ENCODE peak calls at places on chromosome 5, in nine cellular contexts. F, I, U, B, Z, L, W, Y and J are unnamed samples.

GRCh38 chr5:33563983-33564908 is 123.5 kb downstream of the TARS1 start:
- DNase-seq in Y (no peak), U (no peak), B (no peak), L (no peak), Z (no peak), W (no peak), I (no peak), F (no peak), J (no peak)

GRCh38 chr5:139707445-139708003 is 59.4 kb downstream of the CXXC5 start:
- DNase-seq in F (no peak), Z (no peak), U (no peak), L (no peak), W (no peak), B (no peak), I (no peak), Y (peak), J (no peak)

GRCh38 chr5:174947548-174947947 is 223.2 kb downstream of the MSX2 start:
- DNase-seq in W (no peak), Y (no peak), I (no peak), U (no peak), L (no peak), F (no peak), Z (no peak), B (no peak), J (no peak)

GRCh38 chr5:8577792-8578191 is 708.8 kb downstream of the MTRR start:
- DNase-seq in Y (no peak), Z (no peak), W (no peak), U (no peak), F (no peak), B (no peak), I (no peak), L (no peak), J (no peak)

GRCh38 chr5:14447958-14448881 is 133.4 kb upstream of the OTULINL start:
- DNase-seq in W (peak), Y (no peak), F (no peak), Z (no peak), U (no peak), I (no peak), L (peak), B (no peak), J (no peak)

GRCh38 chr5:34858798-34859197 is 19.8 kb downstream of the TTC23L start:
- DNase-seq in L (no peak), F (no peak), I (no peak), U (no peak), W (no peak), Y (no peak), Z (no peak), B (no peak), J (no peak)

GRCh38 chr5:58259685-58260152 is 200.2 kb downstream of the PLK2 start:
- DNase-seq in L (no peak), Y (peak), U (no peak), B (no peak), W (no peak), F (no peak), I (peak), Z (no peak), J (no peak)

GRCh38 chr5:160155017-160155725 is 35.9 kb upstream of the PWWP2A start:
- DNase-seq in I (no peak), U (no peak), L (no peak), W (peak), B (no peak), Z (no peak), Y (no peak), F (no peak), J (no peak)

GRCh38 chr5:132777209-132778069 is at the start of gene SEPTIN8:
- DNase-seq in L (peak), B (no peak), W (peak), Z (no peak), U (peak), F (no peak), Y (no peak), I (no peak), J (peak)

GRCh38 chr5:10192309-10192708 is 57.4 kb downstream of the ATPSCKMT start:
- DNase-seq in L (no peak), U (no peak), W (no peak), F (no peak), Y (no peak), B (no peak), Z (no peak), I (no peak), J (no peak)

GRCh38 chr5:157372472-157372822 is 87.6 kb upstream of the NIPAL4 start:
- DNase-seq in Z (no peak), Y (no peak), W (no peak), I (no peak), F (no peak), B (no peak), U (no peak), L (no peak), J (no peak)

GRCh38 chr5:124909734-124910133 is 163.3 kb upstream of the ZNF608 start:
- DNase-seq in I (no peak), U (no peak), F (no peak), Y (no peak), Z (no peak), W (no peak), B (no peak), L (no peak), J (no peak)

GRCh38 chr5:16626696-16627264 is 10.0 kb upstream of the RETREG1 start:
- DNase-seq in I (no peak), Y (no peak), Z (no peak), W (no peak), F (no peak), U (no peak), B (no peak), L (no peak), J (no peak)

GRCh38 chr5:32223972-32224608 is 50.0 kb upstream of the GOLPH3 start:
- DNase-seq in U (no peak), F (peak), Y (peak), W (no peak), L (no peak), I (peak), Z (no peak), B (no peak), J (no peak)

GRCh38 chr5:87327998-87328397 is 60.3 kb downstream of the RASA1 start:
- DNase-seq in W (no peak), B (no peak), L (no peak), I (no peak), F (no peak), Y (no peak), Z (no peak), U (no peak), J (no peak)

GRCh38 chr5:173878224-173878967 is 9.8 kb upstream of the CPEB4 start:
- DNase-seq in I (no peak), U (no peak), L (peak), Z (no peak), F (no peak), Y (peak), W (no peak), B (no peak), J (no peak)

GRCh38 chr5:26282190-26282589 is 756.2 kb downstream of the CDH9 start:
- DNase-seq in F (no peak), Z (no peak), W (no peak), U (no peak), B (no peak), Y (no peak), L (no peak), I (no peak), J (no peak)

GRCh38 chr5:64518784-64519183 is 13.0 kb downstream of the RGS7BP start:
- DNase-seq in Y (no peak), Z (no peak), F (no peak), B (no peak), U (no peak), W (no peak), I (no peak), L (no peak), J (no peak)

GRCh38 chr5:16480821-16481538 is 15.4 kb upstream of the ZNF622 start:
- DNase-seq in I (no peak), U (no peak), W (no peak), B (no peak), Z (no peak), L (no peak), F (no peak), Y (no peak), J (no peak)

GRCh38 chr5:62457071-62457470 is 44.5 kb downstream of the IPO11 start:
- DNase-seq in B (no peak), U (no peak), Z (no peak), L (no peak), I (no peak), F (no peak), W (no peak), Y (no peak), J (no peak)

GRCh38 chr5:133202066-133202665 is 150.4 kb downstream of the HSPA4 start:
- DNase-seq in U (no peak), W (no peak), L (no peak), B (no peak), Y (no peak), I (no peak), Z (no peak), F (no peak), J (no peak)

GRCh38 chr5:96968074-96968473 is 32.2 kb downstream of the LNPEP start:
- DNase-seq in L (no peak), B (no peak), W (no peak), U (no peak), I (no peak), Y (peak), F (no peak), Z (no peak), J (no peak)

GRCh38 chr5:64939772-64940510 is 171.2 kb downstream of the CWC27 start:
- DNase-seq in W (peak), U (no peak), B (no peak), Z (no peak), L (peak), I (no peak), Y (peak), F (peak), J (no peak)

GRCh38 chr5:103744159-103744558 is 181.6 kb upstream of the NUDT12 start:
- DNase-seq in F (no peak), Z (no peak), U (no peak), L (no peak), W (no peak), I (no peak), Y (no peak), B (no peak), J (no peak)

GRCh38 chr5:123117989-123118388 is 28.9 kb downstream of the PRDM6 start:
- DNase-seq in W (no peak), L (no peak), Y (no peak), U (no peak), F (no peak), Z (no peak), I (no peak), B (no peak), J (no peak)

GRCh38 chr5:131966551-131966950 is 21.1 kb upstream of the MEIKIN start:
- DNase-seq in F (no peak), W (no peak), Z (no peak), Y (no peak), B (no peak), U (no peak), I (no peak), L (no peak), J (no peak)

GRCh38 chr5:66652818-66653217 is 56.6 kb downstream of the MAST4 start:
- DNase-seq in U (no peak), W (no peak), I (no peak), B (no peak), F (no peak), Z (no peak), L (no peak), Y (no peak), J (no peak)

GRCh38 chr5:54463696-54464095 is 8.2 kb downstream of the HSPB3 start:
- DNase-seq in L (no peak), I (no peak), Y (no peak), U (no peak), W (no peak), B (no peak), Z (no peak), F (no peak), J (no peak)

GRCh38 chr5:54458221-54458620 is 2.7 kb downstream of the HSPB3 start:
- DNase-seq in I (no peak), F (no peak), Y (no peak), B (no peak), Z (no peak), L (no peak), W (no peak), U (no peak), J (no peak)

GRCh38 chr5:54457094-54457531 is 1.6 kb downstream of the HSPB3 start:
- DNase-seq in Z (no peak), Y (peak), F (no peak), L (peak), I (no peak), W (no peak), B (no peak), U (no peak), J (no peak)

GRCh38 chr5:54462281-54462680 is 6.8 kb downstream of the HSPB3 start:
- DNase-seq in B (no peak), W (no peak), Z (no peak), U (no peak), L (no peak), Y (no peak), I (no peak), F (no peak), J (no peak)

GRCh38 chr5:54460181-54460919 is 4.9 kb downstream of the HSPB3 start:
- DNase-seq in Y (no peak), F (no peak), L (no peak), B (no peak), U (no peak), W (no peak), I (no peak), Z (no peak), J (no peak)
- H3K27ac ChIP-seq in Y (no peak), F (peak), L (peak), B (no peak), U (no peak), W (no peak), I (no peak), Z (no peak), J (no peak)

GRCh38 chr5:115979628-115980041 is 17.4 kb downstream of the LVRN start:
- DNase-seq in Z (no peak), B (no peak), U (no peak), F (no peak), L (no peak), I (no peak), W (no peak), Y (no peak), J (no peak)

GRCh38 chr5:115977096-115977495 is 14.8 kb downstream of the LVRN start:
- DNase-seq in U (no peak), Z (no peak), Y (no peak), L (no peak), I (no peak), B (no peak), W (no peak), F (no peak), J (no peak)

GRCh38 chr5:115978779-115979178 is 16.5 kb downstream of the LVRN start:
- DNase-seq in L (no peak), W (no peak), U (no peak), I (no peak), Y (no peak), F (no peak), Z (no peak), B (no peak), J (no peak)

GRCh38 chr5:115979203-115979602 is 16.9 kb downstream of the LVRN start:
- DNase-seq in W (no peak), L (no peak), Y (no peak), U (no peak), I (no peak), Z (no peak), B (no peak), F (no peak), J (no peak)

GRCh38 chr5:115977988-115978387 is 15.7 kb downstream of the LVRN start:
- DNase-seq in Z (no peak), B (no peak), Y (no peak), U (no peak), F (no peak), W (no peak), I (no peak), L (no peak), J (no peak)
- H3K27ac ChIP-seq in Z (no peak), B (peak), Y (no peak), U (no peak), F (no peak), W (no peak), I (no peak), L (peak), J (no peak)

DNA sequence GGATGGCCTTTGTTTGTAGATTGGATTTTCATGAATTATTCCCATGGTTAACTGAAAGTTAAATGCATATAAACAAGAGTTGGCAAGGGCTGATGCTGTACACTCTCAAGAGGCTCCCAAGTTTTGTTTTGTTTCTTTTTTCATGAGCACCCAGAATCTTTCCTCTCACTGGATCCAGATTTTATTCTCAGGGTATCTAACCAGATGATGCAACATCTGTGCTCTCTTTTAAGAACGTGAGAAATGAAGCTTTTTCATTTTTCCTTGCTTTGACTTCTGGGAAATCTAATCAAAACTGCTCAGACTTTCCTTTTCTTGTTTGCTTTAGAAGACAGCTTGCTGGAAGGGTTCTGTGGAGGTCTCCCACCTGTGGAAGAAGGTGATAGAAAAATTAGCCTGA is 142.7 kb upstream of the SLC12A2 start:
- DNase-seq in I (no peak), U (no peak), W (no peak), L (no peak), F (no peak), B (no peak), Y (no peak), Z (no peak), J (no peak)
- H3K27ac ChIP-seq in I (no peak), U (no peak), W (peak), L (peak), F (peak), B (no peak), Y (no peak), Z (no peak), J (no peak)

DNA sequence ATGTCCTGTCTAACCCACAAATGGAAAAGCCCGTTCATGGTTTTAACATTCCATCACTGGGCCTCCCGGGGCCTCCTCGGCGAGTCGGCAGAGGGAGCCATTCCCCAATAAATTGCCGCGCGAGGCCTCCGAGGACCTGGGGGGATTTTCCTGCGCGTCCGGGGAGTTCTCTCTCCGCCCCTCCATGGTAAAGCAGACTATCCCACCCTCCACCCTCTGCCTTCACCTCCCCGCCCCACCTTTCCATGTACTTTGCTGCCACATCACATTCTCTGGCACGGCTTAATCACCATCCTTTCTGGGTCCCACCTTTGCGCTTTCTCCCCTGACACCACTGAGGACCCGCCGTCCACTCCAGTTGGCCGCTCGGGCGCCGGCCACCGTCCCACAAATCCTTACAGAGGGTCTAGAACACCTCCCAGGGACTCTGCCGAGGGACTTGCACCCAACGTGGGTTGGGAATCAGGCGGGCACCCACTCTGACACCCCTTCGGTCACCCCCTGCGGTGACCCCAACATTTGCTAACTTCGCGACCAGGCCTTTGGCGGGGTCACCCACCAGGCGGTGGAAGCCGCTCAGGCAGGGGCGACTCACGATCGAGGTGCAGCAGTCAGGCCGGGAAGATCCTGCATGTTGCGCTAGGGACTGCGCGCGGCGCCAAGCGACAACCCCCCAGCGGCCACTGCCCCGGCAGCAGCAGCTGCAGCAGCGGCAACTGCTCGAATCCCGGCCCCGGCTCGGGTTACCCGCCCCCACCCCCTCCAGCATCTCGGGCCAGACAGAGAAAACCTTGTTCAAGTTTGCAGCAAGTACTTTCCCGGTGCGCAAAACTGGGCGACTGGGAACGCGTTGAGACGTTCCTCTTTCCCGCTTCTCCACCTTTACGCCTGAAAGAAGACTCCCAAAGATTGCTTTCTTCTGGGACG is at the start of gene MEGF10:
- DNase-seq in F (no peak), W (peak), U (peak), B (no peak), L (no peak), I (no peak), Y (peak), Z (no peak), J (peak)
- H3K27ac ChIP-seq in F (no peak), W (no peak), U (peak), B (no peak), L (no peak), I (no peak), Y (no peak), Z (peak), J (peak)